ENCODE peak calls at places on chromosomes 3 and 15, in ten cellular contexts. R is upper lobe of right lung; W is uterus; T is tibial nerve; E is tibial artery; F is endothelial cell of umbilical vein; G is substantia nigra; J is heart left ventricle; L is breast epithelium; I is effector memory CD4-positive, alpha-beta T cell. B is an unnamed sample.

GRCh38 chr15:85642693-85643058 is 152.0 kb downstream of the KLHL25 start:
- DNase-seq in R (no peak), E (peak; percentile 85), F (peak; percentile 30), L (no peak), W (peak; percentile 85), J (peak; percentile 62), T (no peak), G (no peak), I (no peak), B (no peak)

GRCh38 chr3:62587579-62588031 is 214.3 kb upstream of the FEZF2 start:
- DNase-seq in W (no peak), R (no peak), F (peak; percentile 72), T (no peak), J (no peak), E (no peak), L (no peak), G (no peak), I (no peak), B (no peak)

GRCh38 chr3:2853627-2854026 is 256.5 kb downstream of the IL5RA start:
- DNase-seq in R (no peak), W (no peak), F (no peak), J (no peak), I (no peak), L (no peak), G (no peak), E (no peak), T (no peak), B (no peak)

GRCh38 chr15:80777137-80777536 is 2.0 kb upstream of the CEMIP start:
- DNase-seq in E (no peak), W (no peak), R (no peak), J (no peak), L (no peak), G (no peak), F (peak; percentile 42), T (no peak), I (no peak), B (no peak)

GRCh38 chr3:186998937-186999368 is 68.6 kb downstream of the ST6GAL1 start:
- DNase-seq in E (no peak), L (no peak), R (no peak), F (no peak), T (no peak), W (no peak), G (no peak), J (no peak), I (no peak), B (no peak)

GRCh38 chr3:69815959-69816358 is 76.7 kb downstream of the MITF start:
- DNase-seq in L (no peak), J (no peak), F (no peak), E (no peak), R (no peak), W (no peak), G (no peak), I (no peak), T (no peak), B (no peak)

GRCh38 chr3:5126586-5126985 is 4.5 kb downstream of the ARL8B start:
- DNase-seq in F (no peak), I (no peak), G (no peak), E (no peak), R (no peak), T (no peak), L (no peak), W (no peak), J (no peak), B (no peak)

GRCh38 chr3:166199491-166199890 is 362.3 kb upstream of the BCHE start:
- DNase-seq in R (no peak), F (no peak), I (no peak), T (no peak), E (no peak), W (no peak), G (no peak), J (no peak), L (no peak), B (no peak)

GRCh38 chr3:65376426-65376825 is 662.3 kb downstream of the MAGI1 start:
- DNase-seq in R (no peak), W (no peak), G (no peak), L (no peak), I (no peak), J (no peak), E (no peak), F (no peak), T (no peak), B (no peak)

GRCh38 chr15:90571063-90571541 is 41.4 kb downstream of the CRTC3 start:
- DNase-seq in J (no peak), T (no peak), L (peak; percentile 60), F (no peak), W (no peak), E (peak; percentile 79), R (no peak), I (no peak), G (peak; percentile 78), B (no peak)

GRCh38 chr3:127207727-127208482 is 15.0 kb downstream of the PRR23E start:
- DNase-seq in R (no peak), T (no peak), W (no peak), I (no peak), G (no peak), J (peak; percentile 47), F (no peak), E (no peak), L (no peak), B (no peak)

GRCh38 chr15:55789066-55789660 is 46.2 kb upstream of the PRTG start:
- DNase-seq in F (no peak), I (no peak), J (no peak), E (no peak), R (no peak), L (no peak), G (peak; percentile 5), T (peak; percentile 16), W (no peak), B (no peak)

GRCh38 chr15:28022181-28022580 is 76.9 kb downstream of the OCA2 start:
- DNase-seq in G (no peak), W (no peak), T (no peak), J (no peak), E (no peak), F (no peak), R (no peak), I (no peak), L (no peak), B (no peak)

GRCh38 chr3:143001034-143001368 is 369 bp upstream of the U2SURP start:
- DNase-seq in T (peak; percentile 17), R (no peak), E (no peak), J (no peak), W (no peak), L (peak; percentile 58), G (no peak), F (no peak), I (no peak), B (no peak)

DNA sequence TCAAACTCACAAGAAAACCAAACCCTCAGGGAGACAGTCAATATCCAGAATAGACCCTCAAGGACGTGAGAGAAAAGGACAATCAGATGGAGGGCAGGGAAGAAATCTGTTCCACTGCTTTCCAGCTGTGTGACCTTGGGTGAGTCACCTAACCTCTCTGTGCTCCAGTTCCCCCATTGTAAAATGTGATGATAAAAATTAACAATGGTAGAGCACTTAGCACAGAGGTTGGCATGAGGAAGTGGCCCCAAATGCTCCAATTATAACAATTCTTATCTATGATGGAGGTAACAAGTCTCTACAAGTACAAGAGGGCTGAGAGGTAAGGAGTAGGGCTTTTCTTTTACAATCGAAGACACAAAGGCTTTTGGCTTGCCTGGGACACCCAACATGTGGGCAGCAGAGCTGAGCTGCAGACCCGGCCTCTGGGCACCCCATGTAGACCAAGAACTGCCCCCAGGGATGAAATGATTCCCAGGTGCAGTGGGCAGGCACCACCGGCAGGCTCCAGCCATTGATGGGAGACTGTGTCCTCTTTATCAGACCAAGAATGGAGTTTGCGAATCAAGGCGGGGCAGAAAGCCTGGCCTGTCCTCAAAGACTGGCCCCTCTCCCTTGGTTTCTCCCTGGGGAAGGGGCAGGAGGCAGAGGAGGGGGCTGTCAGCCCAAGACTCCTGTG is 22.0 kb downstream of the WNT7A start:
- DNase-seq in L (no peak), G (no peak), I (no peak), R (no peak), E (no peak), T (no peak), W (no peak), F (no peak), J (no peak), B (no peak)
- H3K27ac ChIP-seq in L (no peak overlapping the region), G (no peak overlapping the region), I (no peak overlapping the region), R (no peak overlapping the region), E (no peak overlapping the region), T (no peak overlapping the region), W (no peak overlapping the region), F (no peak overlapping the region), J (no peak overlapping the region), B (no peak overlapping the region)

GRCh38 chr3:113240841-113241240 is 29.5 kb downstream of the BOC start:
- DNase-seq in L (no peak), R (no peak), G (no peak), W (no peak), I (no peak), T (no peak), F (no peak), J (no peak), E (no peak), B (no peak)
- H3K27ac ChIP-seq in L (peak overlapping the region; percentile 92), R (no peak overlapping the region), G (no peak overlapping the region), W (peak overlapping the region; percentile 89), I (no peak overlapping the region), T (no peak overlapping the region), F (no peak overlapping the region), J (peak overlapping the region; percentile 24), E (no peak overlapping the region), B (peak overlapping the region; percentile 19)

GRCh38 chr3:72081456-72081855 is 296.5 kb upstream of the PROK2 start:
- DNase-seq in I (no peak), E (no peak), T (no peak), R (no peak), F (no peak), L (no peak), W (no peak), J (no peak), G (no peak), B (no peak)

GRCh38 chr3:72078661-72079368 is 293.9 kb upstream of the PROK2 start:
- DNase-seq in E (no peak), R (no peak), G (no peak), W (no peak), T (no peak), F (no peak), J (no peak), L (no peak), I (no peak), B (no peak)

GRCh38 chr3:72080800-72081199 is 295.9 kb upstream of the PROK2 start:
- DNase-seq in F (no peak), E (no peak), W (no peak), L (no peak), I (no peak), T (no peak), G (no peak), R (no peak), J (no peak), B (no peak)

GRCh38 chr3:72079369-72079872 is 294.5 kb upstream of the PROK2 start:
- DNase-seq in L (no peak), W (no peak), J (no peak), T (no peak), I (no peak), R (no peak), G (no peak), F (no peak), E (no peak), B (no peak)

GRCh38 chr3:72080101-72080500 is 295.2 kb upstream of the PROK2 start:
- DNase-seq in R (no peak), L (no peak), I (no peak), G (no peak), W (no peak), F (no peak), E (no peak), J (no peak), T (no peak), B (no peak)
- H3K27ac ChIP-seq in R (no peak overlapping the region), L (no peak overlapping the region), I (no peak overlapping the region), G (no peak overlapping the region), W (no peak overlapping the region), F (no peak overlapping the region), E (no peak overlapping the region), J (no peak overlapping the region), T (no peak overlapping the region), B (no peak overlapping the region)

GRCh38 chr3:123722021-123722420 is 137.2 kb upstream of the HACD2 start:
- DNase-seq in R (no peak), I (no peak), T (no peak), F (no peak), L (no peak), J (no peak), G (no peak), W (no peak), E (no peak), B (no peak)
- H3K27ac ChIP-seq in R (no peak overlapping the region), I (no peak overlapping the region), T (no peak overlapping the region), F (no peak overlapping the region), L (no peak overlapping the region), J (no peak overlapping the region), G (no peak overlapping the region), W (peak overlapping the region; percentile 5), E (peak overlapping the region; percentile 0), B (no peak overlapping the region)

B was measured in esophagus squamous epithelium.